ENCODE peak calls at places on chromosomes 4 and X, in nine cellular contexts. One of them, this sample, is unnamed.

GRCh38 chrX:397575-397974 is 10.9 kb upstream of the PPP2R3B start:
- DNase-seq in endothelial cell: no peak
- DNase-seq in T-helper 1 cell: no peak
- DNase-seq in T follicular helper cell: no peak
- DNase-seq in mesenchymal stem cell: peak
- DNase-seq in GM04503: peak
- DNase-seq in ovary: peak
- DNase-seq in progenitor cell of endocrine pancreas: no peak
- DNase-seq in upper lobe of right lung: no peak
- DNase-seq in this sample: peak

GRCh38 chrX:106707771-106708454 is 18.6 kb upstream of the RNF128 start:
- DNase-seq in GM04503: peak
- DNase-seq in endothelial cell: no peak
- DNase-seq in ovary: no peak
- DNase-seq in mesenchymal stem cell: peak
- DNase-seq in T follicular helper cell: no peak
- DNase-seq in T-helper 1 cell: no peak
- DNase-seq in upper lobe of right lung: no peak
- DNase-seq in progenitor cell of endocrine pancreas: no peak
- DNase-seq in this sample: no peak

GRCh38 chrX:39757971-39758370 is 339.8 kb downstream of the BCOR start:
- DNase-seq in endothelial cell: no peak
- DNase-seq in T-helper 1 cell: no peak
- DNase-seq in ovary: no peak
- DNase-seq in mesenchymal stem cell: peak
- DNase-seq in upper lobe of right lung: no peak
- DNase-seq in T follicular helper cell: no peak
- DNase-seq in progenitor cell of endocrine pancreas: no peak
- DNase-seq in GM04503: peak
- DNase-seq in this sample: no peak

GRCh38 chr4:118270492-118270891 is 82.3 kb downstream of the PRSS12 start:
- DNase-seq in T follicular helper cell: no peak
- DNase-seq in ovary: no peak
- DNase-seq in endothelial cell: no peak
- DNase-seq in GM04503: no peak
- DNase-seq in T-helper 1 cell: peak
- DNase-seq in progenitor cell of endocrine pancreas: no peak
- DNase-seq in mesenchymal stem cell: peak
- DNase-seq in upper lobe of right lung: no peak
- DNase-seq in this sample: no peak

GRCh38 chr4:147730333-147730732 is 1.6 kb upstream of the ARHGAP10 start:
- DNase-seq in upper lobe of right lung: no peak
- DNase-seq in GM04503: no peak
- DNase-seq in ovary: no peak
- DNase-seq in mesenchymal stem cell: peak
- DNase-seq in endothelial cell: no peak
- DNase-seq in progenitor cell of endocrine pancreas: no peak
- DNase-seq in T follicular helper cell: no peak
- DNase-seq in T-helper 1 cell: no peak
- DNase-seq in this sample: no peak

GRCh38 chrX:13380230-13380629 is 60.4 kb upstream of the ATXN3L start:
- DNase-seq in mesenchymal stem cell: peak
- DNase-seq in T-helper 1 cell: peak
- DNase-seq in ovary: no peak
- DNase-seq in GM04503: peak
- DNase-seq in T follicular helper cell: no peak
- DNase-seq in upper lobe of right lung: no peak
- DNase-seq in progenitor cell of endocrine pancreas: no peak
- DNase-seq in endothelial cell: no peak
- DNase-seq in this sample: no peak

GRCh38 chrX:128460835-128461234 is 408.6 kb upstream of the ACTRT1 start:
- DNase-seq in T follicular helper cell: no peak
- DNase-seq in ovary: no peak
- DNase-seq in upper lobe of right lung: no peak
- DNase-seq in endothelial cell: no peak
- DNase-seq in T-helper 1 cell: no peak
- DNase-seq in mesenchymal stem cell: no peak
- DNase-seq in GM04503: no peak
- DNase-seq in progenitor cell of endocrine pancreas: no peak
- DNase-seq in this sample: no peak

GRCh38 chr4:17324431-17324830 is 187.5 kb downstream of the QDPR start:
- DNase-seq in T-helper 1 cell: peak
- DNase-seq in endothelial cell: peak
- DNase-seq in T follicular helper cell: peak
- DNase-seq in progenitor cell of endocrine pancreas: no peak
- DNase-seq in ovary: peak
- DNase-seq in mesenchymal stem cell: peak
- DNase-seq in GM04503: no peak
- DNase-seq in upper lobe of right lung: no peak
- DNase-seq in this sample: no peak

GRCh38 chr4:55178226-55179005 is 53.0 kb upstream of the KDR start:
- DNase-seq in progenitor cell of endocrine pancreas: no peak
- DNase-seq in T-helper 1 cell: no peak
- DNase-seq in ovary: no peak
- DNase-seq in GM04503: no peak
- DNase-seq in mesenchymal stem cell: no peak
- DNase-seq in endothelial cell: no peak
- DNase-seq in T follicular helper cell: no peak
- DNase-seq in upper lobe of right lung: no peak
- DNase-seq in this sample: no peak

GRCh38 chr4:6892190-6892908 is 17.3 kb upstream of the TBC1D14 start:
- DNase-seq in mesenchymal stem cell: peak
- DNase-seq in endothelial cell: no peak
- DNase-seq in T follicular helper cell: no peak
- DNase-seq in upper lobe of right lung: peak
- DNase-seq in progenitor cell of endocrine pancreas: no peak
- DNase-seq in ovary: no peak
- DNase-seq in T-helper 1 cell: peak
- DNase-seq in GM04503: no peak
- DNase-seq in this sample: peak

GRCh38 chrX:54413753-54414152 is 26.5 kb upstream of the TSR2 start:
- DNase-seq in ovary: no peak
- DNase-seq in mesenchymal stem cell: peak
- DNase-seq in GM04503: no peak
- DNase-seq in T-helper 1 cell: no peak
- DNase-seq in endothelial cell: no peak
- DNase-seq in progenitor cell of endocrine pancreas: no peak
- DNase-seq in upper lobe of right lung: no peak
- DNase-seq in T follicular helper cell: no peak
- DNase-seq in this sample: no peak

GRCh38 chr4:140395668-140396067 is 22.2 kb downstream of the SCOC start:
- DNase-seq in mesenchymal stem cell: no peak
- DNase-seq in GM04503: no peak
- DNase-seq in T-helper 1 cell: no peak
- DNase-seq in upper lobe of right lung: no peak
- DNase-seq in progenitor cell of endocrine pancreas: no peak
- DNase-seq in T follicular helper cell: no peak
- DNase-seq in ovary: no peak
- DNase-seq in endothelial cell: no peak
- DNase-seq in this sample: no peak

GRCh38 chr4:5043579-5043978 is 7.7 kb upstream of the STK32B start:
- DNase-seq in T follicular helper cell: no peak
- DNase-seq in upper lobe of right lung: no peak
- DNase-seq in mesenchymal stem cell: no peak
- DNase-seq in endothelial cell: no peak
- DNase-seq in GM04503: no peak
- DNase-seq in T-helper 1 cell: no peak
- DNase-seq in ovary: no peak
- DNase-seq in progenitor cell of endocrine pancreas: no peak
- DNase-seq in this sample: no peak

GRCh38 chr4:7976025-7976424 is 36.4 kb upstream of the AFAP1 start:
- DNase-seq in endothelial cell: no peak
- DNase-seq in mesenchymal stem cell: no peak
- DNase-seq in ovary: no peak
- DNase-seq in T follicular helper cell: no peak
- DNase-seq in T-helper 1 cell: no peak
- DNase-seq in progenitor cell of endocrine pancreas: no peak
- DNase-seq in GM04503: no peak
- DNase-seq in upper lobe of right lung: no peak
- DNase-seq in this sample: no peak

GRCh38 chrX:132818638-132819037 is 139.8 kb downstream of the HS6ST2 start:
- DNase-seq in ovary: no peak
- DNase-seq in upper lobe of right lung: no peak
- DNase-seq in T-helper 1 cell: no peak
- DNase-seq in progenitor cell of endocrine pancreas: no peak
- DNase-seq in GM04503: no peak
- DNase-seq in mesenchymal stem cell: no peak
- DNase-seq in T follicular helper cell: no peak
- DNase-seq in endothelial cell: no peak
- DNase-seq in this sample: no peak

GRCh38 chrX:119690921-119691716 is 1.8 kb downstream of the SEPTIN6 start:
- DNase-seq in mesenchymal stem cell: peak
- DNase-seq in ovary: no peak
- DNase-seq in GM04503: no peak
- DNase-seq in endothelial cell: no peak
- DNase-seq in progenitor cell of endocrine pancreas: no peak
- DNase-seq in T-helper 1 cell: peak
- DNase-seq in T follicular helper cell: peak
- DNase-seq in upper lobe of right lung: no peak
- DNase-seq in this sample: no peak

GRCh38 chr4:102574317-102574716 is 73.2 kb downstream of the NFKB1 start:
- DNase-seq in endothelial cell: no peak
- DNase-seq in ovary: no peak
- DNase-seq in progenitor cell of endocrine pancreas: no peak
- DNase-seq in T-helper 1 cell: no peak
- DNase-seq in upper lobe of right lung: no peak
- DNase-seq in GM04503: peak
- DNase-seq in T follicular helper cell: no peak
- DNase-seq in mesenchymal stem cell: peak
- DNase-seq in this sample: no peak

GRCh38 chr4:8200302-8200975 is 1.3 kb downstream of the SH3TC1 start:
- DNase-seq in mesenchymal stem cell: peak
- DNase-seq in ovary: no peak
- DNase-seq in progenitor cell of endocrine pancreas: no peak
- DNase-seq in T-helper 1 cell: peak
- DNase-seq in upper lobe of right lung: peak
- DNase-seq in endothelial cell: no peak
- DNase-seq in T follicular helper cell: peak
- DNase-seq in GM04503: no peak
- DNase-seq in this sample: peak

GRCh38 chrX:45191383-45191782 is 9.3 kb downstream of the DIPK2B start:
- DNase-seq in upper lobe of right lung: no peak
- DNase-seq in GM04503: no peak
- DNase-seq in ovary: no peak
- DNase-seq in T-helper 1 cell: peak
- DNase-seq in T follicular helper cell: no peak
- DNase-seq in endothelial cell: no peak
- DNase-seq in progenitor cell of endocrine pancreas: no peak
- DNase-seq in mesenchymal stem cell: no peak
- DNase-seq in this sample: no peak

GRCh38 chrX:11137543-11138139 is 26.5 kb downstream of the HCCS start:
- DNase-seq in mesenchymal stem cell: peak
- DNase-seq in GM04503: peak
- DNase-seq in progenitor cell of endocrine pancreas: no peak
- DNase-seq in endothelial cell: no peak
- DNase-seq in upper lobe of right lung: no peak
- DNase-seq in T-helper 1 cell: peak
- DNase-seq in T follicular helper cell: no peak
- DNase-seq in ovary: no peak
- DNase-seq in this sample: no peak

GRCh38 chr4:112156546-112156945 is 11.3 kb downstream of the FAM241A start:
- DNase-seq in T follicular helper cell: no peak
- DNase-seq in GM04503: no peak
- DNase-seq in progenitor cell of endocrine pancreas: no peak
- DNase-seq in upper lobe of right lung: no peak
- DNase-seq in mesenchymal stem cell: no peak
- DNase-seq in ovary: no peak
- DNase-seq in endothelial cell: no peak
- DNase-seq in T-helper 1 cell: no peak
- DNase-seq in this sample: no peak

GRCh38 chrX:115068896-115069295 is 51.5 kb upstream of the IL13RA2 start:
- DNase-seq in endothelial cell: no peak
- DNase-seq in mesenchymal stem cell: no peak
- DNase-seq in T-helper 1 cell: no peak
- DNase-seq in ovary: no peak
- DNase-seq in GM04503: no peak
- DNase-seq in T follicular helper cell: no peak
- DNase-seq in upper lobe of right lung: no peak
- DNase-seq in progenitor cell of endocrine pancreas: no peak
- DNase-seq in this sample: no peak

GRCh38 chr4:150211016-150211415 is 132.8 kb downstream of the DCLK2 start:
- DNase-seq in T-helper 1 cell: no peak
- DNase-seq in GM04503: no peak
- DNase-seq in progenitor cell of endocrine pancreas: no peak
- DNase-seq in upper lobe of right lung: no peak
- DNase-seq in endothelial cell: no peak
- DNase-seq in T follicular helper cell: no peak
- DNase-seq in mesenchymal stem cell: no peak
- DNase-seq in ovary: no peak
- DNase-seq in this sample: no peak

GRCh38 chr4:101178731-101179130 is 168.6 kb downstream of the PPP3CA start:
- DNase-seq in mesenchymal stem cell: no peak
- DNase-seq in GM04503: no peak
- DNase-seq in ovary: no peak
- DNase-seq in upper lobe of right lung: no peak
- DNase-seq in T-helper 1 cell: no peak
- DNase-seq in T follicular helper cell: no peak
- DNase-seq in endothelial cell: no peak
- DNase-seq in progenitor cell of endocrine pancreas: no peak
- DNase-seq in this sample: no peak

GRCh38 chrX:12951590-12951965 is 23.3 kb upstream of the TMSB4X start:
- DNase-seq in ovary: no peak
- DNase-seq in T-helper 1 cell: peak
- DNase-seq in mesenchymal stem cell: no peak
- DNase-seq in GM04503: no peak
- DNase-seq in endothelial cell: no peak
- DNase-seq in T follicular helper cell: no peak
- DNase-seq in progenitor cell of endocrine pancreas: no peak
- DNase-seq in upper lobe of right lung: no peak
- DNase-seq in this sample: no peak

GRCh38 chr4:56671860-56672259 is 9.2 kb downstream of the HOPX start:
- DNase-seq in progenitor cell of endocrine pancreas: no peak
- DNase-seq in mesenchymal stem cell: no peak
- DNase-seq in upper lobe of right lung: no peak
- DNase-seq in T follicular helper cell: no peak
- DNase-seq in ovary: no peak
- DNase-seq in endothelial cell: no peak
- DNase-seq in T-helper 1 cell: no peak
- DNase-seq in GM04503: no peak
- DNase-seq in this sample: no peak

GRCh38 chrX:40153335-40154221 is 55.8 kb upstream of the BCOR start:
- DNase-seq in mesenchymal stem cell: peak
- DNase-seq in upper lobe of right lung: peak
- DNase-seq in T-helper 1 cell: peak
- DNase-seq in ovary: peak
- DNase-seq in progenitor cell of endocrine pancreas: no peak
- DNase-seq in T follicular helper cell: peak
- DNase-seq in endothelial cell: peak
- DNase-seq in GM04503: no peak
- DNase-seq in this sample: no peak

This sample was measured in heart right ventricle.